ENCODE peak calls at places on chromosomes 3 and 15, in nine cellular contexts. Y is progenitor cell of endocrine pancreas; G is heart left ventricle; O is GM23338; U is endodermal cell; A is esophagus muscularis mucosa; K is endothelial cell; P is CD8-positive, alpha-beta T cell; X is body of pancreas. Z is an unnamed sample.
A peak's percentile ranks its signal among the peaks of the same experiment; 100 is the strongest.

GRCh38 chr3:197456271-197457091 is 99.3 kb downstream of the BDH1 start:
- DNase-seq in Y (peak; percentile 57), G (peak; percentile 91), O (peak; percentile 91), U (peak; percentile 92), A (peak; percentile 96), K (peak; percentile 83), P (peak; percentile 22), X (peak; percentile 83), Z (peak; percentile 95)

GRCh38 chr3:122568755-122569154 is 4.6 kb downstream of the DTX3L start:
- DNase-seq in Y (no peak), G (no peak), O (no peak), U (no peak), A (no peak), K (no peak), P (no peak), X (no peak), Z (no peak)

GRCh38 chr3:115092220-115092791 is 54.8 kb downstream of the ZBTB20 start:
- DNase-seq in Y (peak; percentile 17), G (peak; percentile 63), O (peak; percentile 68), U (peak; percentile 77), A (no peak), K (peak; percentile 61), P (peak; percentile 32), X (peak; percentile 72), Z (no peak)

GRCh38 chr3:115517457-115518050 is 105.8 kb upstream of the GAP43 start:
- DNase-seq in Y (no peak), G (no peak), O (no peak), U (no peak), A (no peak), K (no peak), P (no peak), X (no peak), Z (no peak)

GRCh38 chr15:45402955-45403892 is 24.9 kb upstream of the GATM start:
- DNase-seq in Y (peak; percentile 20), G (peak; percentile 79), O (peak; percentile 49), U (peak; percentile 68), A (no peak), K (peak; percentile 50), P (no peak), X (peak; percentile 57), Z (peak; percentile 86)

GRCh38 chr15:35019401-35020327 is 31.6 kb upstream of the ZNF770 start:
- DNase-seq in Y (no peak), G (no peak), O (peak; percentile 76), U (peak; percentile 72), A (no peak), K (no peak), P (no peak), X (peak; percentile 20), Z (no peak)

GRCh38 chr3:55701997-55702396 is 214.9 kb upstream of the WNT5A start:
- DNase-seq in Y (no peak), G (no peak), O (no peak), U (no peak), A (no peak), K (no peak), P (no peak), X (no peak), Z (no peak)

GRCh38 chr15:41971089-41971892 is 1.1 kb downstream of the EHD4 start:
- DNase-seq in Y (no peak), G (peak; percentile 77), O (peak; percentile 78), U (peak; percentile 78), A (no peak), K (peak; percentile 52), P (peak; percentile 58), X (peak; percentile 76), Z (no peak)

GRCh38 chr15:74725845-74726773 is 781 bp upstream of the CYP1A1 start:
- DNase-seq in Y (peak; percentile 42), G (peak; percentile 70), O (peak; percentile 82), U (peak; percentile 83), A (no peak), K (peak; percentile 57), P (no peak), X (peak; percentile 32), Z (no peak)

GRCh38 chr15:74821091-74821789 is 5.2 kb upstream of the CPLX3 start:
- DNase-seq in Y (no peak), G (no peak), O (peak; percentile 49), U (peak; percentile 65), A (no peak), K (no peak), P (no peak), X (no peak), Z (no peak)

GRCh38 chr3:123960791-123961507 is at the start of gene CCDC14:
- DNase-seq in Y (peak; percentile 92), G (peak; percentile 94), O (peak; percentile 99), U (peak; percentile 100), A (peak; percentile 97), K (peak; percentile 95), P (peak; percentile 49), X (peak; percentile 90), Z (peak; percentile 98)

DNA sequence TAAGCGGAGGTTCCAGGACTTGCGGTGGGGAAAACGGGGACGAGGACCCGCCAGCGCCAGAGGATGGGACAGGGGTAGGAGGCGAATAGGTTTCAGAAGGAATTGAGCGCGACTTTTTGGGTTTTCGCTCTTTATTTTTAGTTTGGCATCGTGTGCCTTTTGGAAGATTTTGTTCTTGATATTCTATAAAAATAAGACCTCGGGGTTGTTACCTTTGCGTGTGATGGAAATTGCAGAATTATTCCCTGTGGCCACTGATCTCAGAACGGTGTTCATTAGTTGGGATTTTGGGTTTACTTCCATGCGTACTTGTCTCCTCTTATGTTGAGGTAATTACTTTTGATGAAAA is 453 bp upstream of the CCDC14 start:
- DNase-seq in Y (no peak), G (no peak), O (no peak), U (no peak), A (no peak), K (no peak), P (no peak), X (no peak), Z (no peak)
- TF ChIP-seq CTCF in Y (no peak), G (no peak), O (no peak), U (no peak), A (no peak), K (no peak), P (no peak), X (no peak), Z (no peak)

GRCh38 chr15:73538123-73538522 is 95.1 kb downstream of the NPTN start:
- DNase-seq in Y (no peak), G (no peak), O (no peak), U (no peak), A (no peak), K (no peak), P (no peak), X (no peak), Z (no peak)

GRCh38 chr15:73541479-73541878 is 91.7 kb downstream of the NPTN start:
- DNase-seq in Y (no peak), G (no peak), O (no peak), U (no peak), A (no peak), K (no peak), P (no peak), X (no peak), Z (no peak)

GRCh38 chr15:73540161-73540560 is 93.0 kb downstream of the NPTN start:
- DNase-seq in Y (no peak), G (no peak), O (no peak), U (no peak), A (no peak), K (no peak), P (no peak), X (no peak), Z (no peak)

GRCh38 chr15:73538563-73539211 is 94.5 kb downstream of the NPTN start:
- DNase-seq in Y (no peak), G (no peak), O (no peak), U (no peak), A (no peak), K (no peak), P (no peak), X (no peak), Z (no peak)

DNA sequence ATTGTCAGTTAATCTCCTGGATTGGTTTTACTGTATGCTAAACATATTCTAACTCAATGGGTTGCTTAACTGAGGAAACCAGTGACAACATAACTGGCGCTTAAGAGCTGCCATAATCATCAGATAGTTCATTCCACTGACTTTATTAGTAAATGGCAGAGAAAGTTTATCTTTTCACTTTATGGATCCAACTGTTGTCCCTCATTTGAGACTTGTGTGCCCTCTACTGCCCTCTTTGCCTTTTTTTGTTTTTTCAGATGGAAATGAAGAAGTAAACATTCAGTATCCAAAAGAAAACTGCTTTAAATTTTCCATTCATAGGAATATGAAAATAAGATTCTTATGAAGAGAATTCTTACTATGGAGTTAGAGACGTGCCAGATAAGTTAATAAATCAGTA is 93.5 kb downstream of the NPTN start:
- DNase-seq in Y (no peak), G (no peak), O (no peak), U (no peak), A (no peak), K (no peak), P (no peak), X (no peak), Z (no peak)
- TF ChIP-seq CTCF in Y (no peak), G (no peak), O (peak; percentile 29), U (peak; percentile 12), A (no peak), K (no peak), P (no peak), X (no peak), Z (peak; percentile 10)

DNA sequence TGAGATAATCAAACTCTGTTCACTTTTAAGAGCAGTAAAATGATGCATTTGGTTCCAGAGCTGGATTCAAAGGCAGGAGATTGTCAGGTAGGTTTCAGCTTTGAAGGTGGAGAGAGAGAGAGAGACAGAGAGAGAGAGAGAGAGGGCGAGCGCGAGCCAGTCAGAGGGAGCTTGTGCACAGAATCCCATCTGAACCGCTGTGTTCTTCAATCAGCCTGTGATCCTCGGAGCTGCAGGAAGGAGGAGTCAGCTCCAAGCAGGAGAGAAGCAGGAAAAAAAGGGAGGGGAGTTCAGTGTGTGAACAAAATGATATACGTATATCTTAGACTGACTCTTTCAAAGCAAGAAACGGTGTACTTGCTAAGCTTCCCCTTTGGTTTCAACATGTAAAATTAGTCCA is at the start of gene GPR149:
- DNase-seq in Y (no peak), G (no peak), O (peak; percentile 56), U (peak; percentile 74), A (no peak), K (no peak), P (no peak), X (no peak), Z (no peak)
- TF ChIP-seq CTCF in Y (no peak), G (no peak), O (peak; percentile 8), U (peak; percentile 45), A (no peak), K (no peak), P (no peak), X (no peak), Z (no peak)

GRCh38 chr15:80913541-80913940 is 76.1 kb downstream of the MESD start:
- DNase-seq in Y (no peak), G (no peak), O (no peak), U (no peak), A (no peak), K (no peak), P (no peak), X (no peak), Z (no peak)

GRCh38 chr15:80918440-80918839 is 71.2 kb downstream of the MESD start:
- DNase-seq in Y (no peak), G (no peak), O (no peak), U (no peak), A (no peak), K (no peak), P (no peak), X (no peak), Z (no peak)

GRCh38 chr15:80912673-80913072 is 76.9 kb downstream of the MESD start:
- DNase-seq in Y (no peak), G (no peak), O (no peak), U (no peak), A (no peak), K (no peak), P (no peak), X (no peak), Z (no peak)

GRCh38 chr15:80916056-80916455 is 73.6 kb downstream of the MESD start:
- DNase-seq in Y (no peak), G (no peak), O (no peak), U (no peak), A (no peak), K (no peak), P (no peak), X (no peak), Z (no peak)

GRCh38 chr15:80915462-80915861 is 74.2 kb downstream of the MESD start:
- DNase-seq in Y (no peak), G (no peak), O (peak; percentile 88), U (peak; percentile 83), A (no peak), K (no peak), P (no peak), X (no peak), Z (no peak)
- TF ChIP-seq CTCF in Y (no peak), G (no peak), O (peak; percentile 53), U (peak; percentile 69), A (no peak), K (no peak), P (no peak), X (no peak), Z (no peak)

Z was measured in chondrocyte.